ENCODE peak calls at places on chromosomes 2 and 18, in four cellular contexts. A is neural crest cell, P is EL, R is mucosa of gallbladder. L is an unnamed sample.

GRCh38 chr2:181574321-181574720 is 82.6 kb downstream of the CERKL start:
- DNase-seq in A (peak), R (no peak), P (no peak), L (no peak)

GRCh38 chr18:72460210-72460680 is 83.9 kb downstream of the CBLN2 start:
- DNase-seq in P (no peak), A (no peak), R (no peak), L (peak)

GRCh38 chr2:73069855-73070650 is 1.5 kb downstream of the SFXN5 start:
- DNase-seq in A (no peak), R (no peak), P (peak), L (no peak)

GRCh38 chr18:8519102-8519501 is 90.1 kb upstream of the RAB12 start:
- DNase-seq in P (no peak), R (no peak), A (no peak), L (no peak)

GRCh38 chr2:84959494-84960156 is 11.3 kb upstream of the KCMF1 start:
- DNase-seq in R (no peak), P (peak), A (no peak), L (no peak)

GRCh38 chr2:108257757-108258331 is 18.1 kb downstream of the SULT1C3 start:
- DNase-seq in R (no peak), A (no peak), P (peak), L (no peak)

GRCh38 chr2:160429248-160430000 is 64.2 kb downstream of the RBMS1 start:
- DNase-seq in A (no peak), P (peak), R (no peak), L (no peak)

GRCh38 chr2:47095302-47096020 is 59.6 kb downstream of the STPG4 start:
- DNase-seq in R (no peak), A (no peak), P (no peak), L (no peak)

GRCh38 chr2:226799976-226800940 is 638 bp upstream of the IRS1 start:
- DNase-seq in R (peak), A (no peak), P (peak), L (no peak)

GRCh38 chr2:154443919-154444318 is 254.6 kb upstream of the KCNJ3 start:
- DNase-seq in R (no peak), A (no peak), P (no peak), L (no peak)

GRCh38 chr18:76445741-76446232 is 49.3 kb downstream of the ZNF516 start:
- DNase-seq in A (no peak), P (peak), R (no peak), L (no peak)

GRCh38 chr2:237597680-237598145 is 7.2 kb upstream of the RAB17 start:
- DNase-seq in R (no peak), P (no peak), A (no peak), L (no peak)

GRCh38 chr18:61847164-61847791 is 45.5 kb downstream of the RNF152 start:
- DNase-seq in P (no peak), A (no peak), R (no peak), L (no peak)

GRCh38 chr2:43075054-43075593 is 151.3 kb downstream of the ZFP36L2 start:
- DNase-seq in R (peak), A (no peak), P (peak), L (peak)